ENCODE peak calls at places on chromosome 13, in five cellular contexts. A is T-helper 9 cell, G is cardiac muscle cell, E is fibroblast of the conjunctiva, Q is astrocyte of the spinal cord. Z is an unnamed sample.

GRCh38 chr13:74073231-74073630 is 61.0 kb downstream of the KLF12 start:
- DNase-seq in Q (no peak), A (no peak), E (no peak), G (no peak), Z (no peak)

GRCh38 chr13:43095771-43096719 is 72.7 kb downstream of the DNAJC15 start:
- DNase-seq in E (peak; percentile 32), Q (no peak), A (no peak), G (no peak), Z (no peak)

GRCh38 chr13:99033814-99034213 is 56.0 kb upstream of the DOCK9 start:
- DNase-seq in A (no peak), G (peak; percentile 60), Q (peak; percentile 50), E (peak; percentile 17), Z (no peak)

GRCh38 chr13:83546476-83546875 is 335.8 kb downstream of the SLITRK1 start:
- DNase-seq in G (no peak), E (no peak), Q (no peak), A (no peak), Z (no peak)

GRCh38 chr13:39451860-39452301 is 151.1 kb downstream of the LHFPL6 start:
- DNase-seq in E (peak; percentile 22), A (no peak), G (peak; percentile 27), Q (peak; percentile 84), Z (no peak)

GRCh38 chr13:75857291-75857690 is 221.2 kb downstream of the LMO7 start:
- DNase-seq in E (no peak), A (no peak), G (no peak), Q (no peak), Z (no peak)

GRCh38 chr13:38429916-38430315 is 80.3 kb downstream of the UFM1 start:
- DNase-seq in G (no peak), A (no peak), E (no peak), Q (no peak), Z (no peak)

GRCh38 chr13:45207319-45207718 is 6.5 kb upstream of the KCTD4 start:
- DNase-seq in Q (no peak), G (no peak), E (no peak), A (no peak), Z (no peak)

GRCh38 chr13:29886446-29886845 is 36.0 kb upstream of the UBL3 start:
- DNase-seq in G (no peak), A (no peak), Q (no peak), E (no peak), Z (no peak)

GRCh38 chr13:96984061-96984508 is 10.2 kb downstream of the OXGR1 start:
- DNase-seq in G (peak; percentile 22), A (no peak), E (no peak), Q (no peak), Z (no peak)

GRCh38 chr13:73000027-73000674 is 58.7 kb upstream of the KLF5 start:
- DNase-seq in Q (peak; percentile 55), A (no peak), E (peak; percentile 5), G (peak; percentile 1), Z (no peak)

GRCh38 chr13:51453308-51453958 is 597 bp upstream of the INTS6 start:
- DNase-seq in Q (no peak), A (peak; percentile 69), G (no peak), E (no peak), Z (no peak)

GRCh38 chr13:93227906-93228801 is 1.5 kb downstream of the GPC6 start:
- DNase-seq in A (no peak), G (peak; percentile 92), E (peak; percentile 80), Q (peak; percentile 92), Z (peak; percentile 63)